ENCODE peak calls at places on chromosomes 4 and X, in nine cellular contexts. I is AG09319; V is activated CD8-positive, alpha-beta T cell treated with anti-CD3 and anti-CD28 coated beads, Interleukin-2, amount 10 ng/mL, durations not matched to agents 7 days and 5 days; M is GM04504; P is occipital lobe; G is T-helper 2 cell; Y is NCI-H460; H is stimulated activated CD4-positive, alpha-beta T cell treated with anti-CD3 and anti-CD28 coated beads, TNF-alpha, amount 100 ng/mL, for 4 hours; X is pulmonary artery endothelial cell. B is an unnamed sample.

GRCh38 chr4:168257663-168258235 is 60.8 kb downstream of the DDX60 start:
- DNase-seq in G (no peak), H (no peak), I (no peak), M (no peak), Y (no peak), P (no peak), X (no peak), V (no peak), B (no peak)

GRCh38 chrX:108177321-108177990 is 85.9 kb downstream of the ATG4A start:
- DNase-seq in M (no peak), I (no peak), G (no peak), H (no peak), Y (no peak), V (no peak), P (no peak), X (no peak), B (no peak)

GRCh38 chr4:100738388-100739165 is 220.8 kb upstream of the EMCN start:
- DNase-seq in M (peak), Y (no peak), X (peak), V (no peak), H (no peak), G (no peak), P (no peak), I (peak), B (no peak)

GRCh38 chr4:37542749-37543148 is 143.4 kb downstream of the RELL1 start:
- DNase-seq in I (no peak), H (no peak), V (no peak), X (no peak), Y (no peak), M (no peak), P (no peak), G (no peak), B (no peak)

GRCh38 chr4:146211440-146211839 is 2.9 kb upstream of the REELD1 start:
- DNase-seq in I (no peak), Y (no peak), V (no peak), P (no peak), M (no peak), H (no peak), G (no peak), X (no peak), B (no peak)

GRCh38 chr4:8308144-8308543 is 38.6 kb downstream of the HTRA3 start:
- DNase-seq in X (no peak), P (no peak), V (no peak), G (no peak), I (no peak), M (no peak), Y (no peak), H (no peak), B (no peak)

GRCh38 chrX:39477438-39478120 is 620.2 kb downstream of the BCOR start:
- DNase-seq in I (no peak), V (peak), M (no peak), G (no peak), H (no peak), Y (no peak), P (no peak), X (no peak), B (no peak)

GRCh38 chrX:153700967-153701366 is 13.2 kb downstream of the SLC6A8 start:
- DNase-seq in V (no peak), P (no peak), H (no peak), G (no peak), X (no peak), I (no peak), Y (no peak), M (no peak), B (no peak)

GRCh38 chrX:100731441-100732281 is at the start of gene SYTL4:
- DNase-seq in G (no peak), H (no peak), M (no peak), X (no peak), Y (peak), V (no peak), P (no peak), I (no peak), B (no peak)

GRCh38 chr4:65668201-65669007 is 1.9 kb downstream of the EPHA5 start:
- DNase-seq in X (no peak), I (no peak), G (no peak), Y (no peak), H (no peak), P (peak), V (no peak), M (no peak), B (no peak)